ENCODE peak calls at places on chromosomes 7 and 10, in eight cellular contexts. One of them, this sample, is unnamed.

GRCh38 chr10:62597226-62597625 is 207.3 kb upstream of the ADO start:
- DNase-seq in heart right ventricle: no peak
- DNase-seq in neural progenitor cell: no peak
- DNase-seq in ovary: no peak
- DNase-seq in Panc1: no peak
- DNase-seq in right cardiac atrium: no peak
- DNase-seq in mesenchymal stem cell: peak; percentile 22
- DNase-seq in GM23248: peak; percentile 81
- DNase-seq in this sample: peak; percentile 54

GRCh38 chr7:44226396-44226753 is 25.6 kb downstream of the YKT6 start:
- DNase-seq in ovary: no peak
- DNase-seq in neural progenitor cell: no peak
- DNase-seq in heart right ventricle: no peak
- DNase-seq in Panc1: no peak
- DNase-seq in right cardiac atrium: peak; percentile 12
- DNase-seq in GM23248: no peak
- DNase-seq in mesenchymal stem cell: no peak
- DNase-seq in this sample: no peak

GRCh38 chr10:31606841-31607240 is 287.8 kb downstream of the ZEB1 start:
- DNase-seq in GM23248: no peak
- DNase-seq in Panc1: no peak
- DNase-seq in ovary: no peak
- DNase-seq in heart right ventricle: no peak
- DNase-seq in right cardiac atrium: no peak
- DNase-seq in mesenchymal stem cell: peak; percentile 56
- DNase-seq in neural progenitor cell: no peak
- DNase-seq in this sample: no peak

GRCh38 chr7:136688601-136689000 is 179.9 kb upstream of the CHRM2 start:
- DNase-seq in neural progenitor cell: no peak
- DNase-seq in GM23248: no peak
- DNase-seq in ovary: no peak
- DNase-seq in heart right ventricle: no peak
- DNase-seq in mesenchymal stem cell: no peak
- DNase-seq in Panc1: no peak
- DNase-seq in right cardiac atrium: no peak
- DNase-seq in this sample: no peak

GRCh38 chr7:52689912-52690311 is 345.5 kb upstream of the POM121L12 start:
- DNase-seq in heart right ventricle: no peak
- DNase-seq in ovary: no peak
- DNase-seq in neural progenitor cell: no peak
- DNase-seq in Panc1: no peak
- DNase-seq in right cardiac atrium: no peak
- DNase-seq in mesenchymal stem cell: no peak
- DNase-seq in GM23248: no peak
- DNase-seq in this sample: no peak

GRCh38 chr7:13920053-13920697 is 69.3 kb downstream of the ETV1 start:
- DNase-seq in mesenchymal stem cell: peak; percentile 100
- DNase-seq in right cardiac atrium: no peak
- DNase-seq in Panc1: peak; percentile 99
- DNase-seq in heart right ventricle: peak; percentile 55
- DNase-seq in neural progenitor cell: peak; percentile 93
- DNase-seq in ovary: no peak
- DNase-seq in GM23248: peak; percentile 93
- DNase-seq in this sample: peak; percentile 100

GRCh38 chr10:102120987-102121738 is 995 bp upstream of the LDB1 start:
- DNase-seq in mesenchymal stem cell: peak; percentile 91
- DNase-seq in ovary: peak; percentile 89
- DNase-seq in neural progenitor cell: peak; percentile 89
- DNase-seq in right cardiac atrium: peak; percentile 40
- DNase-seq in heart right ventricle: peak; percentile 81
- DNase-seq in Panc1: no peak
- DNase-seq in GM23248: peak; percentile 63
- DNase-seq in this sample: no peak

GRCh38 chr10:61786728-61787127 is 114.8 kb upstream of the ARID5B start:
- DNase-seq in GM23248: peak; percentile 89
- DNase-seq in right cardiac atrium: no peak
- DNase-seq in ovary: no peak
- DNase-seq in Panc1: no peak
- DNase-seq in neural progenitor cell: no peak
- DNase-seq in mesenchymal stem cell: peak; percentile 78
- DNase-seq in heart right ventricle: no peak
- DNase-seq in this sample: peak; percentile 73

GRCh38 chr10:73763343-73763742 is 18.5 kb upstream of the CHCHD1 start:
- DNase-seq in heart right ventricle: no peak
- DNase-seq in neural progenitor cell: no peak
- DNase-seq in right cardiac atrium: no peak
- DNase-seq in mesenchymal stem cell: no peak
- DNase-seq in GM23248: peak; percentile 42
- DNase-seq in ovary: no peak
- DNase-seq in Panc1: no peak
- DNase-seq in this sample: no peak

GRCh38 chr7:108492742-108493141 is 33.2 kb downstream of the PNPLA8 start:
- DNase-seq in neural progenitor cell: no peak
- DNase-seq in Panc1: no peak
- DNase-seq in GM23248: no peak
- DNase-seq in right cardiac atrium: no peak
- DNase-seq in mesenchymal stem cell: no peak
- DNase-seq in ovary: no peak
- DNase-seq in heart right ventricle: no peak
- DNase-seq in this sample: no peak

GRCh38 chr7:125547505-125547904 is 617.9 kb upstream of the POT1 start:
- DNase-seq in mesenchymal stem cell: no peak
- DNase-seq in heart right ventricle: no peak
- DNase-seq in GM23248: no peak
- DNase-seq in neural progenitor cell: no peak
- DNase-seq in ovary: no peak
- DNase-seq in Panc1: no peak
- DNase-seq in right cardiac atrium: no peak
- DNase-seq in this sample: no peak
- H3K4me3 ChIP-seq in mesenchymal stem cell: no peak overlapping the region
- H3K4me3 ChIP-seq in heart right ventricle: no peak overlapping the region
- H3K4me3 ChIP-seq in GM23248: no peak overlapping the region
- H3K4me3 ChIP-seq in neural progenitor cell: no peak overlapping the region
- H3K4me3 ChIP-seq in ovary: no peak overlapping the region
- H3K4me3 ChIP-seq in Panc1: no peak overlapping the region
- H3K4me3 ChIP-seq in right cardiac atrium: no peak overlapping the region
- H3K4me3 ChIP-seq in this sample: no peak overlapping the region

DNA sequence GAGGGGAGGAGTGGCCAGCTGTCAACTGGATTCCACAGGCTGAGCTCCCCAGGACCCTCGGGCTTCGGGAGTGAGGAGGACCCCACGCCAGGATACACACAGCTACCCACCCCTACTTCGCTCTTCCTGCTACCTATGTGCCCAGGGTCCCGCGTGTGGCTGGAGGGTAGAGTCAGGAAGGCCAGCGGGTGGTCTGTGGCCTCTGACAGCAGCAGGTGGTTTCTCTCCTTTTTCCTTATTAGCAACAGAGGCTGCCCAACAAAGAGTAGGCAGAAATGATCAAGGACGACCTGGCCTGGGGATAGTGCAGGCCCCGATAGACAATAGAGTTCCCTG is 1.1 kb upstream of the KCNMA1 start:
- DNase-seq in mesenchymal stem cell: no peak
- DNase-seq in neural progenitor cell: no peak
- DNase-seq in Panc1: no peak
- DNase-seq in ovary: no peak
- DNase-seq in heart right ventricle: no peak
- DNase-seq in right cardiac atrium: no peak
- DNase-seq in GM23248: no peak
- DNase-seq in this sample: no peak
- H3K27me3 ChIP-seq in mesenchymal stem cell: no peaks in the 10 kb centered on the region
- H3K27me3 ChIP-seq in neural progenitor cell: peaks cover 78% of the 10 kb centered on the region
- H3K27me3 ChIP-seq in Panc1: no peaks in the 10 kb centered on the region
- H3K27me3 ChIP-seq in ovary: no peaks in the 10 kb centered on the region
- H3K27me3 ChIP-seq in heart right ventricle: peaks cover 87% of the 10 kb centered on the region
- H3K27me3 ChIP-seq in right cardiac atrium: no peaks in the 10 kb centered on the region
- H3K27me3 ChIP-seq in GM23248: no peaks in the 10 kb centered on the region
- H3K27me3 ChIP-seq in this sample: no peaks in the 10 kb centered on the region

GRCh38 chr10:84191106-84191505 is 3.2 kb upstream of the CDHR1 start:
- DNase-seq in GM23248: no peak
- DNase-seq in right cardiac atrium: no peak
- DNase-seq in ovary: no peak
- DNase-seq in Panc1: no peak
- DNase-seq in heart right ventricle: no peak
- DNase-seq in mesenchymal stem cell: no peak
- DNase-seq in neural progenitor cell: no peak
- DNase-seq in this sample: no peak

GRCh38 chr10:84193846-84194423 is 402 bp upstream of the CDHR1 start:
- DNase-seq in GM23248: no peak
- DNase-seq in Panc1: no peak
- DNase-seq in ovary: no peak
- DNase-seq in neural progenitor cell: no peak
- DNase-seq in right cardiac atrium: no peak
- DNase-seq in heart right ventricle: no peak
- DNase-seq in mesenchymal stem cell: peak; percentile 21
- DNase-seq in this sample: no peak

GRCh38 chr10:84194424-84195043 is at the start of gene CDHR1:
- DNase-seq in ovary: no peak
- DNase-seq in heart right ventricle: peak; percentile 17
- DNase-seq in Panc1: no peak
- DNase-seq in neural progenitor cell: peak; percentile 90
- DNase-seq in GM23248: peak; percentile 50
- DNase-seq in mesenchymal stem cell: no peak
- DNase-seq in right cardiac atrium: peak; percentile 44
- DNase-seq in this sample: no peak

GRCh38 chr10:84195044-84195830 is 900 bp downstream of the CDHR1 start:
- DNase-seq in heart right ventricle: no peak
- DNase-seq in Panc1: no peak
- DNase-seq in neural progenitor cell: no peak
- DNase-seq in GM23248: no peak
- DNase-seq in mesenchymal stem cell: no peak
- DNase-seq in ovary: no peak
- DNase-seq in right cardiac atrium: no peak
- DNase-seq in this sample: no peak

GRCh38 chr10:84193327-84193726 is 1.0 kb upstream of the CDHR1 start:
- DNase-seq in heart right ventricle: no peak
- DNase-seq in ovary: no peak
- DNase-seq in Panc1: no peak
- DNase-seq in neural progenitor cell: no peak
- DNase-seq in GM23248: no peak
- DNase-seq in mesenchymal stem cell: no peak
- DNase-seq in right cardiac atrium: no peak
- DNase-seq in this sample: no peak
- H3K4me3 ChIP-seq in heart right ventricle: no peak overlapping the region
- H3K4me3 ChIP-seq in ovary: no peak overlapping the region
- H3K4me3 ChIP-seq in Panc1: no peak overlapping the region
- H3K4me3 ChIP-seq in neural progenitor cell: no peak overlapping the region
- H3K4me3 ChIP-seq in GM23248: no peak overlapping the region
- H3K4me3 ChIP-seq in mesenchymal stem cell: no peak overlapping the region
- H3K4me3 ChIP-seq in right cardiac atrium: no peak overlapping the region
- H3K4me3 ChIP-seq in this sample: no peak overlapping the region

GRCh38 chr7:130606161-130606560 is 62.4 kb downstream of the COPG2 start:
- DNase-seq in right cardiac atrium: no peak
- DNase-seq in neural progenitor cell: no peak
- DNase-seq in heart right ventricle: no peak
- DNase-seq in mesenchymal stem cell: no peak
- DNase-seq in Panc1: no peak
- DNase-seq in ovary: no peak
- DNase-seq in GM23248: no peak
- DNase-seq in this sample: no peak

GRCh38 chr7:130614449-130614848 is 54.1 kb downstream of the COPG2 start:
- DNase-seq in right cardiac atrium: no peak
- DNase-seq in Panc1: no peak
- DNase-seq in heart right ventricle: no peak
- DNase-seq in GM23248: no peak
- DNase-seq in neural progenitor cell: no peak
- DNase-seq in ovary: no peak
- DNase-seq in mesenchymal stem cell: no peak
- DNase-seq in this sample: no peak

GRCh38 chr7:130615583-130615982 is 53.0 kb downstream of the COPG2 start:
- DNase-seq in Panc1: no peak
- DNase-seq in heart right ventricle: no peak
- DNase-seq in mesenchymal stem cell: no peak
- DNase-seq in GM23248: no peak
- DNase-seq in ovary: no peak
- DNase-seq in neural progenitor cell: no peak
- DNase-seq in right cardiac atrium: no peak
- DNase-seq in this sample: no peak

GRCh38 chr7:130611206-130611605 is 57.3 kb downstream of the COPG2 start:
- DNase-seq in GM23248: no peak
- DNase-seq in right cardiac atrium: no peak
- DNase-seq in mesenchymal stem cell: no peak
- DNase-seq in Panc1: no peak
- DNase-seq in heart right ventricle: no peak
- DNase-seq in neural progenitor cell: no peak
- DNase-seq in ovary: no peak
- DNase-seq in this sample: no peak
- H3K27me3 ChIP-seq in GM23248: no peaks in the 10 kb centered on the region
- H3K27me3 ChIP-seq in right cardiac atrium: no peaks in the 10 kb centered on the region
- H3K27me3 ChIP-seq in mesenchymal stem cell: no peaks in the 10 kb centered on the region
- H3K27me3 ChIP-seq in Panc1: no peaks in the 10 kb centered on the region
- H3K27me3 ChIP-seq in heart right ventricle: no peaks in the 10 kb centered on the region
- H3K27me3 ChIP-seq in neural progenitor cell: no peaks in the 10 kb centered on the region
- H3K27me3 ChIP-seq in ovary: no peaks in the 10 kb centered on the region
- H3K27me3 ChIP-seq in this sample: no peaks in the 10 kb centered on the region

This sample was measured in brain microvascular endothelial cell.